ENCODE peak calls at places on chromosomes 1 and 21, in four cellular contexts. Y is A549, E is sigmoid colon, L is ovary. M is an unnamed sample.

GRCh38 chr1:231208980-231209379 is 32.0 kb upstream of the GNPAT start:
- DNase-seq in E (no peak), L (no peak), Y (no peak), M (no peak)

GRCh38 chr1:12163210-12163609 is 3.6 kb upstream of the TNFRSF1B start:
- DNase-seq in L (no peak), E (no peak), Y (no peak), M (no peak)

GRCh38 chr1:56917356-56917755 is 48.5 kb downstream of the C8B start:
- DNase-seq in E (no peak), L (no peak), Y (no peak), M (no peak)

GRCh38 chr1:99771522-99771921 is 5.1 kb upstream of the FRRS1 start:
- DNase-seq in E (no peak), L (no peak), Y (no peak), M (peak)

GRCh38 chr1:11594222-11594621 is 60.0 kb downstream of the FBXO2 start:
- DNase-seq in Y (peak), E (no peak), L (no peak), M (no peak)

GRCh38 chr1:21814241-21814918 is 2.3 kb downstream of the LDLRAD2 start:
- DNase-seq in Y (no peak), L (no peak), E (no peak), M (no peak)

GRCh38 chr1:43438576-43439120 is 15.1 kb downstream of the HYI start:
- DNase-seq in L (peak), E (peak), Y (no peak), M (no peak)

GRCh38 chr21:21714396-21714795 is 716.2 kb downstream of the NCAM2 start:
- DNase-seq in Y (no peak), L (no peak), E (no peak), M (no peak)

GRCh38 chr21:43794311-43794710 is 4.9 kb downstream of the RRP1 start:
- DNase-seq in Y (no peak), E (no peak), L (no peak), M (no peak)

GRCh38 chr1:38000529-38001453 is 4.5 kb downstream of the FHL3 start:
- DNase-seq in L (peak), Y (no peak), E (peak), M (no peak)

GRCh38 chr1:205986291-205986690 is 16.9 kb downstream of the RAB7B start:
- DNase-seq in Y (peak), E (no peak), L (no peak), M (no peak)

GRCh38 chr1:99122039-99122438 is 117.4 kb upstream of the PLPPR5 start:
- DNase-seq in L (no peak), Y (no peak), E (no peak), M (no peak)

GRCh38 chr1:6274102-6274501 is 13.2 kb upstream of the GPR153 start:
- DNase-seq in E (no peak), Y (no peak), L (no peak), M (no peak)

GRCh38 chr1:222167896-222168295 is 380.0 kb downstream of the HHIPL2 start:
- DNase-seq in E (no peak), L (no peak), Y (no peak), M (no peak)

GRCh38 chr1:44049839-44050238 is 18.6 kb upstream of the SLC6A9 start:
- DNase-seq in L (no peak), Y (peak), E (no peak), M (no peak)

GRCh38 chr1:99659755-99660210 is 13.9 kb downstream of the PALMD start:
- DNase-seq in L (no peak), Y (peak), E (no peak), M (no peak)

GRCh38 chr1:84996846-84997666 is at the start of gene MCOLN2:
- DNase-seq in L (no peak), E (no peak), Y (peak), M (peak)

GRCh38 chr1:75203415-75204277 is 69.5 kb downstream of the LHX8 start:
- DNase-seq in E (no peak), L (no peak), Y (peak), M (peak)

GRCh38 chr21:45294509-45295291 is 7.0 kb upstream of the POFUT2 start:
- DNase-seq in L (peak), Y (no peak), E (peak), M (no peak)
- TF ChIP-seq POLR2A in L (peak), Y (no peak), E (peak), M (no peak)

GRCh38 chr1:52249831-52250230 is 107.9 kb downstream of the ZFYVE9 start:
- DNase-seq in Y (no peak), L (no peak), E (no peak), M (no peak)

DNA sequence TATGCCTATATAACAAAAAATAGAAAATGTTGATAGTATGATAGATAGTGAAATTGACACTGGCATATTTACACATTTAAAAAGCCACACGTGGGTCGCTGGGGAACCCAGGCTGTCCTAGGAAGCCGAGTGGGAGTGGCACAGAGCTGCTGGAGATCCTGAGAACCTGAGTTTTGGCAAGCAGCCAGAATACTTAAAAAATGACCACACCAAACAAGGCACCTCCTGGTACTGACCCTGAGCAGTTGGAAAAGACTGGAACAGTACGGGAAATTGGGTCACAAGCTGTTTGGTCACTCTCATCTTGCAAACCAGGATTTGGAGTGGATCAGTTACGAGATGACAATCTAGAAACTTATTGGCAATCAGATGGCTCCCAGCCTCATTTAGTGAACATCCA is 111.5 kb downstream of the ZFYVE9 start:
- DNase-seq in Y (no peak), E (no peak), L (no peak), M (no peak)
- TF ChIP-seq POLR2A in Y (no peak), E (no peak), L (no peak), M (no peak)

GRCh38 chr1:215083408-215083961 is 948 bp downstream of the KCNK2 start:
- DNase-seq in L (no peak), E (peak), Y (no peak), M (no peak)
- TF ChIP-seq POLR2A in L (no peak), E (no peak), Y (no peak), M (no peak)

DNA sequence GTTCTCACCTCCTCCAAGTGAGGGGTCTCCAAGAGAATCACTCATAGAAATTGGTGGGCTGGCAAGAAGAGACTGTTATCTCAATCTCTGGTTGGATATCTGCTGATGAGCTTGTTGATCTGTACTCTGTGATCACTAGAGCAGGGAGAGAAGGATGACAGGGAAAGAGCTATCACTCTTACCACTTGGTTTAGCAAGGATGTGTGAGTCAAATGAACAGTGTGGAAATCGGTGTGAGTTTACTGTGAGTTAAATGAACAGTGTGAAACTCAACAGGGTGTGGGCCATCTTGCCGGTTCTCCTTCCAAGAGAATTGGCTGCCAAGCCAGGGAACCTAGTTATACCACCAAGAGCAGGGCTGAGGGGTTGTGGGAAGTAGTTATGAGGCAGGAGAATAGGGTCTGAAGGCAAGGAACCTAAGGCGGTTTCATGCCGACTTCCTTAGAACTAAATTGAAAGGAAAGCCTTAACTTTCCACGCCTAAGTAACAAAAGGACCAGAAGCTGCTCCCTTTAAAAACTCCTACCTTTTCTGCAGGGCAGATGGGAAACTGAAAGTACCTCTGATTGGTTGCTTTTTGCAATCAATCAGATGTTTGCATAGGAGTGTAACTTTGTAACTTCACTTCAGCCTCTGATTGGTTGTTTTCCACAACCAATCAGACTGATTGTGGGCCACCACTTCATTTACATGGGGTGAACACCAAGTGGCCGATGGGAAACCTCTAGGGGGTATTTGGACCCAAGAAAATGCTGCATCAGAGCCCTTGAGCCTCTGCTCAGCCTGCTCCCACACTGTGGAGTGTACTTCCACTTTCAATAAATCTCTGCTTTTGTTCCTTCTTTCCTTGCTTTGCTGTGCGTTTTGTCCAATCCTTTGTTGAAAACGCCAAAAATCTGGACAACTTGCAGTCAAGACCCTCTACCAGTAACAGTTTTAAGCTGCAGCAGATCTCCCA is 33.0 kb upstream of the CD1D start:
- DNase-seq in Y (no peak), E (no peak), L (no peak), M (no peak)
- TF ChIP-seq POLR2A in Y (no peak), E (no peak), L (no peak), M (no peak)

GRCh38 chr1:152047954-152048640 is 11.3 kb upstream of the S100A11 start:
- DNase-seq in Y (peak), L (peak), E (peak), M (peak)
- TF ChIP-seq POLR2A in Y (peak), L (no peak), E (peak), M (peak)

GRCh38 chr1:167721617-167722151 is at the start of gene MPZL1:
- DNase-seq in E (peak), L (peak), Y (peak), M (peak)
- TF ChIP-seq POLR2A in E (peak), L (peak), Y (peak), M (peak)

GRCh38 chr1:235504494-235505222 is 406 bp upstream of the B3GALNT2 start:
- DNase-seq in E (peak), L (peak), Y (peak), M (peak)
- TF ChIP-seq POLR2A in E (peak), L (peak), Y (peak), M (peak)

DNA sequence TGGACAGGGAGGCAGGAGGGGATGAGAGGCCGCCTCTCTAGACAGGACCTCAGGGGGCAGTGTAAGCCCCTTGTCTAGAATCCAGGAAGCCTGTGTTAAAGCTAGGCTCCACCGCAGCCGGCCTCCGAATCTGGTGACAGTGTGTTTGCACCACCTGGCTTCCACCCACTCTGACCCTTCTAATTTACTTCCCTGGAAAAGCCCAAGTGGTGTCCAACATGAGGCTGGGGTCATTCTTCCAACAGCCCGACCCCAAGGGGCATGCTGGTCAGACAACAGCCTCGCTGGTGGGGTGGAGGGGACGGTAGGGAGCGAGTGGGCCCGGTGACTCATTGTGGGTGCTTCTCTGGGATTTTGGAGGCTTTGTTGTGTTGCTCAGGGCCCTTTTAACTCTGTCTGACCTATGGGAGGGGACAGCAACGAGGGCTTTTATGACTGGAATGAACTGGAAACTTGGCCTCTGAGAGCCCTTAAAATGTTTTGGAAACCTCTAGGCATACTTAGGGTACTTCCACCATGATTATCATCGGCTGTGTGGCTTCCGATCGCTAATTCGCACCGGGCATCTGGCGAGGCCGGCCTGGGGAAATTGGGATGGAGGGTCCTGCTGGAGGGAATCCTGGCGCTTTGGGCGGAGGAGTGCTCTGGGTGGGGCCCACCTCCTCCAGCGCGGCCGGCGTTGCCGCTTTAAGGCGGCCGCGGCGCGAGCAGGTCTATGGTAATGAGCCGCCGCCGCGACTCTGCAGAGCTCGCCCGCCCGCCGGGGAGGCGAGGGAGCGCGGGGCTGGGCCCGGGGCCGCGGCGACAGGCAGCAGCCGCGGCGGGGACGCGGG is at the start of gene CELSR2:
- DNase-seq in E (peak), L (peak), Y (peak), M (peak)
- TF ChIP-seq POLR2A in E (no peak), L (no peak), Y (peak), M (no peak)

GRCh38 chr1:154972213-154972516 is 1.6 kb upstream of the SHC1 start:
- DNase-seq in L (no peak), E (no peak), Y (no peak), M (no peak)

GRCh38 chr1:154971341-154971998 is 923 bp upstream of the SHC1 start:
- DNase-seq in Y (peak), L (peak), E (peak), M (peak)

GRCh38 chr1:154974086-154974807 is at the start of gene CKS1B:
- DNase-seq in E (peak), Y (peak), L (peak), M (peak)

GRCh38 chr1:154973344-154974085 is 966 bp upstream of the CKS1B start:
- DNase-seq in L (peak), Y (peak), E (peak), M (peak)

GRCh38 chr1:154972517-154973343 is 1.8 kb upstream of the CKS1B start:
- DNase-seq in E (peak), Y (peak), L (peak), M (no peak)
- TF ChIP-seq POLR2A in E (no peak), Y (no peak), L (no peak), M (no peak)

DNA sequence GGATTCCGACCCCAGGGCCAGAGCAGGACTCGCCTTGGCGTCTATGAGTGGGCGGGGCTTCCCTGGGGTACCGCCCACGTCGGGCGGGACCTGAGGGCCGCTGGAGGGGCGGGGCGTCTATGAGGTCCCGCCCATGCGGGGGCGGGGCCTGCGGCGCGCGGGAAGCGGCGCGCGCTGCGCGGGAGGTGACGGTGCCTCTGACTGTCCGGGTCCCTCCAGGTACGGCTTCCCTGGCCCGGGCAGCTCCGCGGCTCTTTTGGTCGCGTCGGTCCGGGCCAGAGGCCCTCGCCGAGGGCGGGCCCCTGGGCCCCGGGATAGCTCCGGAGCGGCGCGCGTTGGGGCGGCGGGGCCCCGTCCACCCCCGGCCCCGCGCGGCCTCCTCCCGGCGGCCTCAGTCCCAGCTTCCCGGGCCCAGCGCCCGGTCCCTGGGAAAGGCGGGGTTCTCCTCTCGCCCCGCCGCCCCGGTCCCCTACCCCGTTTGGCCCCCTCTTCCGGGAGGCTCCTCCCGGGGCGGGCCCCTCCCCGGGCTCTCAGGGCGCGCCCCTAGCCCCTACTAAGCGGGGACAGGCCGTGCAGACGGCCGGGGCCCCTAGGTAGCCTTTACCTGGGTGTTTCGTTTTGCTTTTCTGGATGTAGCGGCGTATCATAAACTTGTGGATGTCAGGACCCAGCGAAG is at the start of gene CHAF1B:
- DNase-seq in Y (peak), E (peak), L (peak), M (peak)
- TF ChIP-seq POLR2A in Y (peak), E (no peak), L (peak), M (peak)